ENCODE peak calls at places on chromosomes 12 and 14, in seven cellular contexts. One of them, this sample, is unnamed.
A peak's percentile ranks its signal among the peaks of the same experiment; 100 is the strongest.

GRCh38 chr12:92886131-92886530 is 43.0 kb downstream of the EEA1 start:
- DNase-seq in body of pancreas: no peak
- DNase-seq in gastrocnemius medialis: no peak
- DNase-seq in IMR-90: no peak
- DNase-seq in testis: peak; percentile 22
- DNase-seq in prostate gland: no peak
- DNase-seq in tibial nerve: no peak
- DNase-seq in this sample: no peak

GRCh38 chr12:131425468-131425867 is 285.4 kb upstream of the SFSWAP start:
- DNase-seq in tibial nerve: no peak
- DNase-seq in gastrocnemius medialis: no peak
- DNase-seq in IMR-90: no peak
- DNase-seq in prostate gland: no peak
- DNase-seq in body of pancreas: no peak
- DNase-seq in testis: no peak
- DNase-seq in this sample: no peak

GRCh38 chr12:120536064-120536791 is 2.1 kb downstream of the RNF10 start:
- DNase-seq in body of pancreas: peak; percentile 25
- DNase-seq in IMR-90: no peak
- DNase-seq in testis: no peak
- DNase-seq in tibial nerve: no peak
- DNase-seq in prostate gland: peak; percentile 27
- DNase-seq in gastrocnemius medialis: no peak
- DNase-seq in this sample: no peak

GRCh38 chr14:100590726-100591452 is 3.7 kb upstream of the BEGAIN start:
- DNase-seq in testis: no peak
- DNase-seq in prostate gland: no peak
- DNase-seq in body of pancreas: peak; percentile 5
- DNase-seq in gastrocnemius medialis: no peak
- DNase-seq in IMR-90: no peak
- DNase-seq in tibial nerve: no peak
- DNase-seq in this sample: no peak

GRCh38 chr12:92608418-92609091 is 94.2 kb upstream of the PLEKHG7 start:
- DNase-seq in testis: no peak
- DNase-seq in prostate gland: no peak
- DNase-seq in body of pancreas: no peak
- DNase-seq in tibial nerve: no peak
- DNase-seq in IMR-90: peak; percentile 67
- DNase-seq in gastrocnemius medialis: no peak
- DNase-seq in this sample: no peak

GRCh38 chr12:19301223-19301622 is 138.1 kb upstream of the AEBP2 start:
- DNase-seq in prostate gland: no peak
- DNase-seq in testis: no peak
- DNase-seq in tibial nerve: no peak
- DNase-seq in body of pancreas: no peak
- DNase-seq in gastrocnemius medialis: no peak
- DNase-seq in IMR-90: no peak
- DNase-seq in this sample: no peak

GRCh38 chr14:68027276-68027675 is 207.7 kb downstream of the RAD51B start:
- DNase-seq in tibial nerve: no peak
- DNase-seq in IMR-90: peak; percentile 30
- DNase-seq in body of pancreas: no peak
- DNase-seq in gastrocnemius medialis: no peak
- DNase-seq in prostate gland: no peak
- DNase-seq in testis: no peak
- DNase-seq in this sample: no peak

GRCh38 chr14:91237219-91237618 is 7.3 kb downstream of the GPR68 start:
- DNase-seq in gastrocnemius medialis: no peak
- DNase-seq in testis: no peak
- DNase-seq in tibial nerve: no peak
- DNase-seq in IMR-90: peak; percentile 81
- DNase-seq in body of pancreas: no peak
- DNase-seq in prostate gland: no peak
- DNase-seq in this sample: no peak

GRCh38 chr14:104473649-104474574 is 105.7 kb upstream of the C14orf180 start:
- DNase-seq in tibial nerve: no peak
- DNase-seq in prostate gland: no peak
- DNase-seq in IMR-90: no peak
- DNase-seq in testis: no peak
- DNase-seq in body of pancreas: no peak
- DNase-seq in gastrocnemius medialis: no peak
- DNase-seq in this sample: no peak

GRCh38 chr14:104475256-104475655 is 104.3 kb upstream of the C14orf180 start:
- DNase-seq in body of pancreas: no peak
- DNase-seq in gastrocnemius medialis: no peak
- DNase-seq in tibial nerve: no peak
- DNase-seq in IMR-90: no peak
- DNase-seq in prostate gland: no peak
- DNase-seq in testis: no peak
- DNase-seq in this sample: no peak

GRCh38 chr14:104477117-104477623 is 102.4 kb upstream of the C14orf180 start:
- DNase-seq in gastrocnemius medialis: no peak
- DNase-seq in testis: no peak
- DNase-seq in body of pancreas: no peak
- DNase-seq in IMR-90: no peak
- DNase-seq in tibial nerve: no peak
- DNase-seq in prostate gland: no peak
- DNase-seq in this sample: no peak

GRCh38 chr14:104476437-104476836 is 103.1 kb upstream of the C14orf180 start:
- DNase-seq in IMR-90: no peak
- DNase-seq in testis: no peak
- DNase-seq in gastrocnemius medialis: no peak
- DNase-seq in body of pancreas: no peak
- DNase-seq in prostate gland: no peak
- DNase-seq in tibial nerve: no peak
- DNase-seq in this sample: no peak

GRCh38 chr14:104475802-104476201 is 103.8 kb upstream of the C14orf180 start:
- DNase-seq in gastrocnemius medialis: no peak
- DNase-seq in body of pancreas: no peak
- DNase-seq in testis: no peak
- DNase-seq in tibial nerve: no peak
- DNase-seq in prostate gland: no peak
- DNase-seq in IMR-90: no peak
- DNase-seq in this sample: no peak
- H3K27me3 ChIP-seq in gastrocnemius medialis: peaks cover 9% of the 10 kb centered on the region
- H3K27me3 ChIP-seq in body of pancreas: no peaks in the 10 kb centered on the region
- H3K27me3 ChIP-seq in testis: no peaks in the 10 kb centered on the region
- H3K27me3 ChIP-seq in tibial nerve: peaks cover 32% of the 10 kb centered on the region
- H3K27me3 ChIP-seq in prostate gland: peaks cover 9% of the 10 kb centered on the region
- H3K27me3 ChIP-seq in IMR-90: no peaks in the 10 kb centered on the region
- H3K27me3 ChIP-seq in this sample: no peaks in the 10 kb centered on the region

GRCh38 chr12:6278439-6279255 is 31.8 kb upstream of the PLEKHG6 start:
- DNase-seq in prostate gland: peak; percentile 84
- DNase-seq in tibial nerve: peak; percentile 69
- DNase-seq in gastrocnemius medialis: peak; percentile 66
- DNase-seq in body of pancreas: peak; percentile 92
- DNase-seq in IMR-90: peak; percentile 74
- DNase-seq in testis: peak; percentile 81
- DNase-seq in this sample: peak; percentile 88
- TF ChIP-seq POLR2A in prostate gland: peak; percentile 47
- TF ChIP-seq POLR2A in tibial nerve: peak; percentile 37
- TF ChIP-seq POLR2A in gastrocnemius medialis: peak; percentile 64
- TF ChIP-seq POLR2A in body of pancreas: peak; percentile 69
- TF ChIP-seq POLR2A in IMR-90: peak; percentile 50
- TF ChIP-seq POLR2A in testis: no peak
- TF ChIP-seq POLR2A in this sample: peak; percentile 79

GRCh38 chr14:95519699-95520098 is 3.2 kb upstream of the SYNE3 start:
- DNase-seq in IMR-90: peak; percentile 77
- DNase-seq in gastrocnemius medialis: peak; percentile 56
- DNase-seq in body of pancreas: peak; percentile 39
- DNase-seq in tibial nerve: peak; percentile 72
- DNase-seq in prostate gland: no peak
- DNase-seq in testis: peak; percentile 55
- DNase-seq in this sample: peak; percentile 40
- H3K9me3 ChIP-seq in IMR-90: no peaks in the 10 kb centered on the region
- H3K9me3 ChIP-seq in gastrocnemius medialis: no peaks in the 10 kb centered on the region
- H3K9me3 ChIP-seq in body of pancreas: no peaks in the 10 kb centered on the region
- H3K9me3 ChIP-seq in tibial nerve: no peaks in the 10 kb centered on the region
- H3K9me3 ChIP-seq in prostate gland: no peaks in the 10 kb centered on the region
- H3K9me3 ChIP-seq in testis: no peaks in the 10 kb centered on the region
- H3K9me3 ChIP-seq in this sample: no peaks in the 10 kb centered on the region

DNA sequence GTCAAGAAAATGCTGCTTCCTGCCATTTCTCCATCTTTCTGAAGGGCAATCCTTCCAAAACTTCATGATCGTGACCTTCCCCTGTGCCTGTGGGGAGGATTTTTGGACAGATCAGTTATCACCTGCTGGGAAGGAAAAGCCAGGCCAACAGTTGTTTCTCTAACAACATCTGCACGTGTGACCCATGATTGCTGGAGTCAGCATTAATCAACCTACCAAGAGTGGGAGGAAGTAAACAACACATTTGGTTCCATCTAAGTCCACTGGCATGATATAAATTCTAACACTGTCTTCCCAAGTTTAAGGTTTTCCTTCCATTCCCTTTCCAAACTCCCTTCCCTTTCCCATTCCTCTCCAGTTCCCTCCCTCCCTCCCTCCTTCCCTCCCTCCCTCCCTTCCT is 172.7 kb downstream of the APAF1 start:
- DNase-seq in tibial nerve: no peak
- DNase-seq in gastrocnemius medialis: no peak
- DNase-seq in body of pancreas: no peak
- DNase-seq in IMR-90: no peak
- DNase-seq in prostate gland: no peak
- DNase-seq in testis: no peak
- DNase-seq in this sample: no peak
- H3K27me3 ChIP-seq in tibial nerve: no peaks in the 10 kb centered on the region
- H3K27me3 ChIP-seq in gastrocnemius medialis: no peaks in the 10 kb centered on the region
- H3K27me3 ChIP-seq in body of pancreas: no peaks in the 10 kb centered on the region
- H3K27me3 ChIP-seq in IMR-90: no peaks in the 10 kb centered on the region
- H3K27me3 ChIP-seq in prostate gland: no peaks in the 10 kb centered on the region
- H3K27me3 ChIP-seq in testis: no peaks in the 10 kb centered on the region
- H3K27me3 ChIP-seq in this sample: no peaks in the 10 kb centered on the region

DNA sequence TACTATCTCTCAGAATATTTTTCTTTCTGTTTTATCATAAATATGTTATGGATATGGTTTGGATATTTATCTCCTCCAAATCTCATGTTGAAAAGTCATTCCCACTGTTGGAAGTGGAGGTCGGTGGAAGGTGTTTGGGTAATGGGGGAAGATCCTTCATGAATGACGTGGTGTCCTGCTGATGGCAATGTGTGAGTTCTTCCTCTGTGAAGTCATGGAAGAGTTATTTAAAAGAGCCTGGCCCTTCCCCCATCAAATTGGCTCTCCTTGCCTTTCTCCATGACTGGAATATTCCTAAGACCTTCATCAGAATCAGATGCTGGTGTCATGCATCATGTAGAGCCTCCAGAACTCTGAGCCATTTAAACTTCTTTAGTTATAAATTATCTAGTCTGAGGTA is 1291.6 kb downstream of the FSCB start:
- DNase-seq in tibial nerve: no peak
- DNase-seq in testis: no peak
- DNase-seq in body of pancreas: no peak
- DNase-seq in gastrocnemius medialis: no peak
- DNase-seq in IMR-90: no peak
- DNase-seq in prostate gland: no peak
- DNase-seq in this sample: no peak
- TF ChIP-seq POLR2A in tibial nerve: no peak
- TF ChIP-seq POLR2A in testis: no peak
- TF ChIP-seq POLR2A in body of pancreas: no peak
- TF ChIP-seq POLR2A in gastrocnemius medialis: no peak
- TF ChIP-seq POLR2A in IMR-90: no peak
- TF ChIP-seq POLR2A in prostate gland: no peak
- TF ChIP-seq POLR2A in this sample: no peak

This sample was measured in thyroid gland.